ENCODE peak calls at places on chromosomes 1 and 21, in six cellular contexts. Y, O, L, Z, K and C are unnamed samples.

GRCh38 chr1:19315378-19316206 is 3.5 kb downstream of the SLC66A1 start:
- DNase-seq in Y (peak; percentile 66), O (peak; percentile 50), L (no peak), Z (peak; percentile 76), K (peak; percentile 28), C (no peak)

GRCh38 chr1:102120910-102121309 is 124.2 kb upstream of the OLFM3 start:
- DNase-seq in Y (no peak), O (no peak), L (no peak), Z (no peak), K (no peak), C (no peak)

GRCh38 chr1:21673277-21673780 is 4.2 kb upstream of the RAP1GAP start:
- DNase-seq in Y (no peak), O (peak; percentile 28), L (no peak), Z (no peak), K (peak; percentile 50), C (peak; percentile 73)

GRCh38 chr21:38765056-38765455 is 40.7 kb upstream of the ETS2 start:
- DNase-seq in Y (no peak), O (no peak), L (no peak), Z (no peak), K (no peak), C (no peak)

GRCh38 chr1:186239211-186239610 is 135.8 kb downstream of the TPR start:
- DNase-seq in Y (no peak), O (no peak), L (no peak), Z (no peak), K (no peak), C (no peak)

GRCh38 chr21:30839304-30839703 is 9.7 kb upstream of the KRTAP7-1 start:
- DNase-seq in Y (no peak), O (peak; percentile 4), L (peak; percentile 44), Z (peak; percentile 2), K (no peak), C (no peak)

GRCh38 chr1:220800262-220800661 is 13.5 kb downstream of the MTARC1 start:
- DNase-seq in Y (no peak), O (no peak), L (no peak), Z (no peak), K (no peak), C (no peak)

GRCh38 chr21:41381731-41382130 is 19.9 kb downstream of the MX2 start:
- DNase-seq in Y (no peak), O (no peak), L (no peak), Z (no peak), K (no peak), C (no peak)

GRCh38 chr1:59601032-59601431 is 213.7 kb upstream of the HOOK1 start:
- DNase-seq in Y (no peak), O (no peak), L (no peak), Z (no peak), K (no peak), C (no peak)